ENCODE peak calls at places on chromosomes 11 and 22, in nine cellular contexts. One of them, this sample, is unnamed.

GRCh38 chr11:117723625-117724024 is 73.4 kb downstream of the DSCAML1 start:
- DNase-seq in AG04450: no peak
- DNase-seq in upper lobe of right lung: peak; percentile 10
- DNase-seq in Peyer's patch: no peak
- DNase-seq in testis: no peak
- DNase-seq in SJSA1: no peak
- DNase-seq in cardiac muscle cell: no peak
- DNase-seq in colonic mucosa: peak; percentile 69
- DNase-seq in A673: no peak
- DNase-seq in this sample: no peak

GRCh38 chr22:28560005-28560742 is 119.5 kb downstream of the TTC28 start:
- DNase-seq in AG04450: peak; percentile 3
- DNase-seq in upper lobe of right lung: no peak
- DNase-seq in Peyer's patch: no peak
- DNase-seq in testis: no peak
- DNase-seq in SJSA1: peak; percentile 11
- DNase-seq in cardiac muscle cell: peak; percentile 71
- DNase-seq in colonic mucosa: no peak
- DNase-seq in A673: peak; percentile 17
- DNase-seq in this sample: no peak

GRCh38 chr11:4071828-4072421 is 22.7 kb upstream of the RRM1 start:
- DNase-seq in AG04450: no peak
- DNase-seq in upper lobe of right lung: no peak
- DNase-seq in Peyer's patch: no peak
- DNase-seq in testis: no peak
- DNase-seq in SJSA1: peak; percentile 41
- DNase-seq in cardiac muscle cell: no peak
- DNase-seq in colonic mucosa: no peak
- DNase-seq in A673: no peak
- DNase-seq in this sample: no peak

GRCh38 chr11:61885166-61885778 is 6.1 kb downstream of the FADS3 start:
- DNase-seq in AG04450: no peak
- DNase-seq in upper lobe of right lung: no peak
- DNase-seq in Peyer's patch: no peak
- DNase-seq in testis: no peak
- DNase-seq in SJSA1: no peak
- DNase-seq in cardiac muscle cell: no peak
- DNase-seq in colonic mucosa: no peak
- DNase-seq in A673: no peak
- DNase-seq in this sample: no peak

GRCh38 chr11:69997352-69997751 is 80.8 kb upstream of the ANO1 start:
- DNase-seq in AG04450: no peak
- DNase-seq in upper lobe of right lung: peak; percentile 26
- DNase-seq in Peyer's patch: no peak
- DNase-seq in testis: no peak
- DNase-seq in SJSA1: no peak
- DNase-seq in cardiac muscle cell: no peak
- DNase-seq in colonic mucosa: no peak
- DNase-seq in A673: no peak
- DNase-seq in this sample: no peak

GRCh38 chr11:135027461-135027860 is 615.4 kb upstream of the B3GAT1 start:
- DNase-seq in AG04450: no peak
- DNase-seq in upper lobe of right lung: no peak
- DNase-seq in Peyer's patch: no peak
- DNase-seq in testis: peak; percentile 64
- DNase-seq in SJSA1: no peak
- DNase-seq in cardiac muscle cell: peak; percentile 55
- DNase-seq in colonic mucosa: no peak
- DNase-seq in A673: peak; percentile 53
- DNase-seq in this sample: no peak

GRCh38 chr11:46335271-46335670 is 12.0 kb upstream of the DGKZ start:
- DNase-seq in AG04450: no peak
- DNase-seq in upper lobe of right lung: no peak
- DNase-seq in Peyer's patch: no peak
- DNase-seq in testis: no peak
- DNase-seq in SJSA1: no peak
- DNase-seq in cardiac muscle cell: no peak
- DNase-seq in colonic mucosa: no peak
- DNase-seq in A673: no peak
- DNase-seq in this sample: no peak

GRCh38 chr22:38569972-38570840 is at the start of gene DMC1:
- DNase-seq in AG04450: no peak
- DNase-seq in upper lobe of right lung: peak; percentile 97
- DNase-seq in Peyer's patch: peak; percentile 99
- DNase-seq in testis: peak; percentile 95
- DNase-seq in SJSA1: peak; percentile 35
- DNase-seq in cardiac muscle cell: peak; percentile 94
- DNase-seq in colonic mucosa: peak; percentile 98
- DNase-seq in A673: peak; percentile 95
- DNase-seq in this sample: peak; percentile 88

GRCh38 chr22:41561788-41562187 is 978 bp downstream of the CSDC2 start:
- DNase-seq in AG04450: no peak
- DNase-seq in upper lobe of right lung: no peak
- DNase-seq in Peyer's patch: no peak
- DNase-seq in testis: peak; percentile 76
- DNase-seq in SJSA1: no peak
- DNase-seq in cardiac muscle cell: no peak
- DNase-seq in colonic mucosa: no peak
- DNase-seq in A673: peak; percentile 45
- DNase-seq in this sample: no peak

GRCh38 chr22:41561335-41561734 is 525 bp downstream of the CSDC2 start:
- DNase-seq in AG04450: no peak
- DNase-seq in upper lobe of right lung: no peak
- DNase-seq in Peyer's patch: no peak
- DNase-seq in testis: peak; percentile 42
- DNase-seq in SJSA1: no peak
- DNase-seq in cardiac muscle cell: no peak
- DNase-seq in colonic mucosa: no peak
- DNase-seq in A673: no peak
- DNase-seq in this sample: no peak

GRCh38 chr22:41555325-41555724 is 5.5 kb upstream of the CSDC2 start:
- DNase-seq in AG04450: no peak
- DNase-seq in upper lobe of right lung: no peak
- DNase-seq in Peyer's patch: no peak
- DNase-seq in testis: peak; percentile 75
- DNase-seq in SJSA1: no peak
- DNase-seq in cardiac muscle cell: peak; percentile 67
- DNase-seq in colonic mucosa: no peak
- DNase-seq in A673: no peak
- DNase-seq in this sample: no peak

GRCh38 chr22:41560095-41560487 is 719 bp upstream of the CSDC2 start:
- DNase-seq in AG04450: no peak
- DNase-seq in upper lobe of right lung: no peak
- DNase-seq in Peyer's patch: no peak
- DNase-seq in testis: peak; percentile 38
- DNase-seq in SJSA1: no peak
- DNase-seq in cardiac muscle cell: no peak
- DNase-seq in colonic mucosa: no peak
- DNase-seq in A673: no peak
- DNase-seq in this sample: no peak

DNA sequence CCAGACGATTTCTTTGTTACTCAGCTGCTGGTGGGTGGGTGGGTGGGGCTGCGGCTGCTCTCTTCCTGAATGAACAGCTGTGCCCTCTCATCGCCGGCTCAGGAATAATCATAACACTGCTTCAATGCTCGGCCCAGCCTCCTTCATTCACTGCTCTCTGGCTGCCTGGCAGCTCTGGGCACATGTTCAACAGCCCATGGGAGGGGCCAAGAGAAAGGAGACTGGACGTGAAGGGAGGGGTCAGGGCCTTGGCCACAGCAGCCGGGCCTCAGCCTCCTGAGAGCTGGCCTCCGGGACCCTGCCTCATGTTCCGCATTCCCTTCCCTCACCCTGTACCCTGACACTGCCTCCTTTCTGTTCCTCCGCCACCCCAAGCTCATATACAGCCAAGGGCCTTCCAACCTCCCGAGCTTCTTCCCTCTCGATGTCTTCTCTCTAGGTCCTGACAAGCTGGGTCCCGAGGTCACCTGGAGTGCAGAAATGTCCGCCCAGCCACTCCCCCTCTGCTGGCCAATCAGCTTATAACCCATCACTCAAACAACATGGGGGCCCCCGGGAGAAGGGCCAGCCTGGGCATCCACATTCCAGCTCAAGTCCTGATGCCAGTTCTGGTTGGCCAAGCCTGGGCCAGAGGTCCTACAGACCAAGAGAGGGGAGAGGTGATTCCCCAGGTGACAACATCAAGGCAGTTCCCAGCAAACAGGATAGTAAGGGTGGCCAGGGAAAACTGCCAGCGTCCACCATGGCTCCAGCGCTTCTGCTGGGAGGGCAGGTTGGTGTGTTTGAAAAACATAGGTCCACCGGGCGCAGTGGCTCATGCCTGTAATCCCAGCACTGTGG is 3.2 kb upstream of the CSDC2 start:
- DNase-seq in AG04450: peak; percentile 88
- DNase-seq in upper lobe of right lung: peak; percentile 84
- DNase-seq in Peyer's patch: peak; percentile 24
- DNase-seq in testis: peak; percentile 90
- DNase-seq in SJSA1: peak; percentile 65
- DNase-seq in cardiac muscle cell: peak; percentile 97
- DNase-seq in colonic mucosa: peak; percentile 64
- DNase-seq in A673: peak; percentile 72
- DNase-seq in this sample: peak; percentile 80
- H3K27ac ChIP-seq in AG04450: peak overlapping the region; percentile 93
- H3K27ac ChIP-seq in upper lobe of right lung: peak overlapping the region; percentile 74
- H3K27ac ChIP-seq in Peyer's patch: peak overlapping the region; percentile 59
- H3K27ac ChIP-seq in testis: peak overlapping the region; percentile 72
- H3K27ac ChIP-seq in SJSA1: peak overlapping the region; percentile 31
- H3K27ac ChIP-seq in cardiac muscle cell: peak overlapping the region; percentile 15
- H3K27ac ChIP-seq in colonic mucosa: peak overlapping the region; percentile 40
- H3K27ac ChIP-seq in A673: peak overlapping the region; percentile 58
- H3K27ac ChIP-seq in this sample: peak overlapping the region; percentile 80

DNA sequence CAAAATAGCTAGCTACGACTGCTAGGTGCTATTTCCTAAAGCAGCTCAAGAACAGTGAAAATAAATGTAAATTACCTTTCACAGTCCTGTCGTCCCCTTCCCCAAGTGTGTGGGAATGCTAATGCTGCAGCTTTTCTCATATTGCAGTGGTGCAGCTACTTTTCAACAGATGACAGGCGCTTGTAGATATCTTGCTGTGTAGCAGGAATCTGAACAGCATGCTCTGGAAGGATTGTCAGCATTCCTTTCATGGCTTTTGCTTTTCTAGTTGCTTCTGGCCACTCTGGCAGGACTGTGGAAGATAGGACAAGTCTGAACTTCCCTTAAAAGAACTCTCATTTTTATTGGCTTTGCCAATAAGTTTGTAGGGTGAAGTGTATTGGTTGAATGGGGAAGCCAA is 18.8 kb downstream of the FAR1 start:
- DNase-seq in AG04450: no peak
- DNase-seq in upper lobe of right lung: no peak
- DNase-seq in Peyer's patch: no peak
- DNase-seq in testis: no peak
- DNase-seq in SJSA1: no peak
- DNase-seq in cardiac muscle cell: no peak
- DNase-seq in colonic mucosa: no peak
- DNase-seq in A673: no peak
- DNase-seq in this sample: no peak
- H3K4me3 ChIP-seq in AG04450: no peak overlapping the region
- H3K4me3 ChIP-seq in upper lobe of right lung: no peak overlapping the region
- H3K4me3 ChIP-seq in Peyer's patch: no peak overlapping the region
- H3K4me3 ChIP-seq in testis: no peak overlapping the region
- H3K4me3 ChIP-seq in SJSA1: no peak overlapping the region
- H3K4me3 ChIP-seq in cardiac muscle cell: no peak overlapping the region
- H3K4me3 ChIP-seq in colonic mucosa: no peak overlapping the region
- H3K4me3 ChIP-seq in A673: no peak overlapping the region
- H3K4me3 ChIP-seq in this sample: no peak overlapping the region

DNA sequence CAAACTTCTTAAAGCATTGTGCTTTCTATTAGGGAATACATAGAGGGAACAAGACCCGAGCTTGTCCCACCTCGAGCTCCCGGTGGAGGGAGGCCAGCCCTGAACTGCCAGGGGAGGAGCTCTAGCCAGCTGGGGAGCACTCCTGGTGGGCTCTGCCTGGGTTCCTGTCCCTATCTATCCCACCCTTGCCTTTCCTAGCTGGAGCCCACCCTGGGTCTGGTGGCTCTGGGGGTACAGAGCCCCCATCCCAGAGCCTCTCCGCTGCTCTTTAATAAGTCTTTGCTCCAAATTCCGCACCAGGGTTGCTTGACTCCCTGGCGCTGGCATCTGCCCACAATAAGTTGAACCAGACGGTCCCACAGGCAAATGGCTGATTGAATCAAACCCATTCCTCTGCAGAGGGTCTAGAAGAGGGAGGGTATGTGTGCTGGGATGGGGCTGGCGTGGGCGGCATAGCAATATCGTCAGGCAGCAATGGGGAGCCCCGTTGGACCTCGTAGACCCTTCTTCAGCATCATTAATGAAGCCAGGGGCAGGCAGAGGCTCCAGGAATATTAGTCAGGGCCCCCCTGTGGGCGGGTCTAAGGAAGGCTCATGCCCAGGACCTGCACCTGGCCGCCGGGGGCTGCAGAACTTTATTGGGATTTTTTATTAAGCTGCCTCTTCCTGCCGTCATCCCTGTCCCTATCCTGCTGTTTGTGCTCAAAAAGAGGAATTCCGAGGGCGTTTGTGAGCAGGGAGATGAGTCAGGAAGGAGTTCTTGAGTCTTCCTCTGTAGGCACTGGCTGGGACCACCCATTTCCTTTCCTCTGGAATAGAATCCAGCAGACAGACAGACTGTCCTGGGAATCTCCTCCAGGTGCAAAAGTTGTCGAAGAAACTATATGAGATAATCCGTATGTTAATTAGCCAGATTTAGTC is 38.5 kb upstream of the RIC3 start:
- DNase-seq in AG04450: no peak
- DNase-seq in upper lobe of right lung: no peak
- DNase-seq in Peyer's patch: no peak
- DNase-seq in testis: no peak
- DNase-seq in SJSA1: no peak
- DNase-seq in cardiac muscle cell: peak; percentile 32
- DNase-seq in colonic mucosa: no peak
- DNase-seq in A673: no peak
- DNase-seq in this sample: no peak
- H3K27ac ChIP-seq in AG04450: no peak overlapping the region
- H3K27ac ChIP-seq in upper lobe of right lung: peak overlapping the region; percentile 47
- H3K27ac ChIP-seq in Peyer's patch: peak overlapping the region; percentile 63
- H3K27ac ChIP-seq in testis: peak overlapping the region; percentile 9
- H3K27ac ChIP-seq in SJSA1: no peak overlapping the region
- H3K27ac ChIP-seq in cardiac muscle cell: no peak overlapping the region
- H3K27ac ChIP-seq in colonic mucosa: no peak overlapping the region
- H3K27ac ChIP-seq in A673: no peak overlapping the region
- H3K27ac ChIP-seq in this sample: peak overlapping the region; percentile 57

GRCh38 chr22:19942071-19942885 is 660 bp upstream of the TXNRD2 start:
- DNase-seq in AG04450: no peak
- DNase-seq in upper lobe of right lung: peak; percentile 69
- DNase-seq in Peyer's patch: peak; percentile 38
- DNase-seq in testis: peak; percentile 35
- DNase-seq in SJSA1: peak; percentile 51
- DNase-seq in cardiac muscle cell: peak; percentile 80
- DNase-seq in colonic mucosa: no peak
- DNase-seq in A673: peak; percentile 59
- DNase-seq in this sample: no peak

GRCh38 chr22:19942886-19943664 is 1.5 kb upstream of the TXNRD2 start:
- DNase-seq in AG04450: no peak
- DNase-seq in upper lobe of right lung: peak; percentile 49
- DNase-seq in Peyer's patch: no peak
- DNase-seq in testis: peak; percentile 65
- DNase-seq in SJSA1: peak; percentile 87
- DNase-seq in cardiac muscle cell: peak; percentile 90
- DNase-seq in colonic mucosa: no peak
- DNase-seq in A673: peak; percentile 72
- DNase-seq in this sample: no peak

GRCh38 chr22:19941365-19942070 is at the start of the genes COMT and TXNRD2:
- DNase-seq in AG04450: no peak
- DNase-seq in upper lobe of right lung: peak; percentile 90
- DNase-seq in Peyer's patch: peak; percentile 68
- DNase-seq in testis: peak; percentile 66
- DNase-seq in SJSA1: peak; percentile 63
- DNase-seq in cardiac muscle cell: peak; percentile 75
- DNase-seq in colonic mucosa: peak; percentile 74
- DNase-seq in A673: peak; percentile 78
- DNase-seq in this sample: no peak

GRCh38 chr22:19940536-19941364 is 822 bp upstream of the COMT start:
- DNase-seq in AG04450: no peak
- DNase-seq in upper lobe of right lung: peak; percentile 64
- DNase-seq in Peyer's patch: no peak
- DNase-seq in testis: no peak
- DNase-seq in SJSA1: peak; percentile 49
- DNase-seq in cardiac muscle cell: no peak
- DNase-seq in colonic mucosa: no peak
- DNase-seq in A673: no peak
- DNase-seq in this sample: no peak

GRCh38 chr22:19943665-19944026 is 2.0 kb upstream of the TXNRD2 start:
- DNase-seq in AG04450: no peak
- DNase-seq in upper lobe of right lung: peak; percentile 57
- DNase-seq in Peyer's patch: no peak
- DNase-seq in testis: no peak
- DNase-seq in SJSA1: peak; percentile 92
- DNase-seq in cardiac muscle cell: peak; percentile 71
- DNase-seq in colonic mucosa: no peak
- DNase-seq in A673: peak; percentile 73
- DNase-seq in this sample: no peak
- H3K4me3 ChIP-seq in AG04450: peak overlapping the region; percentile 32
- H3K4me3 ChIP-seq in upper lobe of right lung: no peak overlapping the region
- H3K4me3 ChIP-seq in Peyer's patch: no peak overlapping the region
- H3K4me3 ChIP-seq in testis: no peak overlapping the region
- H3K4me3 ChIP-seq in SJSA1: no peak overlapping the region
- H3K4me3 ChIP-seq in cardiac muscle cell: no peak overlapping the region
- H3K4me3 ChIP-seq in colonic mucosa: no peak overlapping the region
- H3K4me3 ChIP-seq in A673: peak overlapping the region; percentile 81
- H3K4me3 ChIP-seq in this sample: no peak overlapping the region

This sample was measured in right atrium auricular region.